ENCODE peak calls at places on chromosomes 7 and 10, in four cellular contexts. I is activated CD8-positive, alpha-beta T cell treated with anti-CD3 and anti-CD28 coated beads for 36 hours; N is SK-N-SH; M is PC-3. T is an unnamed sample.

GRCh38 chr7:27153526-27153925 is 1.1 kb upstream of the HOXA3 start:
- DNase-seq in M (no peak), N (peak; percentile 24), I (no peak), T (no peak)

GRCh38 chr7:33806284-33807157 is 98.8 kb upstream of the BMPER start:
- DNase-seq in M (no peak), I (no peak), N (no peak), T (no peak)

GRCh38 chr7:55250313-55250712 is 114.8 kb upstream of the LANCL2 start:
- DNase-seq in I (no peak), N (peak; percentile 66), M (peak; percentile 42), T (no peak)

GRCh38 chr10:7634142-7634894 is 32.4 kb downstream of the ITIH5 start:
- DNase-seq in I (no peak), N (no peak), M (no peak), T (no peak)

GRCh38 chr10:43263551-43264323 is 3.1 kb downstream of the RASGEF1A start:
- DNase-seq in I (no peak), N (peak; percentile 75), M (no peak), T (peak; percentile 45)

GRCh38 chr10:69160809-69161225 is 19.2 kb upstream of the SUPV3L1 start:
- DNase-seq in I (no peak), M (peak; percentile 82), N (no peak), T (no peak)

GRCh38 chr7:129831424-129832058 is 121.2 kb downstream of the UBE2H start:
- DNase-seq in N (no peak), I (no peak), M (peak; percentile 76), T (no peak)

GRCh38 chr10:64430690-64431323 is 909.6 kb downstream of the REEP3 start:
- DNase-seq in I (peak; percentile 2), M (peak; percentile 81), N (peak; percentile 6), T (no peak)

GRCh38 chr7:47988496-47989386 is 9.3 kb upstream of the HUS1 start:
- DNase-seq in I (peak; percentile 34), M (peak; percentile 14), N (peak; percentile 56), T (no peak)

GRCh38 chr10:22334414-22335203 is 10.7 kb upstream of the SPAG6 start:
- DNase-seq in I (no peak), M (no peak), N (no peak), T (no peak)

GRCh38 chr10:17214991-17215781 is 12.9 kb upstream of the VIM start:
- DNase-seq in M (peak; percentile 82), I (no peak), N (no peak), T (no peak)

GRCh38 chr7:46610746-46611145 is 689.7 kb upstream of the IGFBP3 start:
- DNase-seq in N (no peak), M (no peak), I (no peak), T (no peak)

GRCh38 chr7:102993532-102994029 is 80.8 kb downstream of the LRRC17 start:
- DNase-seq in M (no peak), I (no peak), N (no peak), T (no peak)

GRCh38 chr7:131935180-131935579 is 378.8 kb upstream of the PODXL start:
- DNase-seq in N (no peak), I (no peak), M (no peak), T (no peak)

GRCh38 chr7:134693256-134693655 is 46.6 kb downstream of the BPGM start:
- DNase-seq in N (no peak), M (peak; percentile 66), I (peak; percentile 68), T (no peak)

GRCh38 chr10:77296534-77297369 is 340.9 kb downstream of the KCNMA1 start:
- DNase-seq in N (no peak), M (no peak), I (no peak), T (no peak)

GRCh38 chr7:115066634-115067033 is 144.7 kb downstream of the MDFIC start:
- DNase-seq in M (no peak), N (no peak), I (no peak), T (no peak)

GRCh38 chr7:90412458-90413184 is 9.4 kb downstream of the CLDN12 start:
- DNase-seq in N (peak; percentile 30), M (peak; percentile 63), I (peak; percentile 53), T (no peak)

GRCh38 chr7:157412491-157413180 is 75.8 kb downstream of the DNAJB6 start:
- DNase-seq in N (peak; percentile 40), I (no peak), M (no peak), T (no peak)

GRCh38 chr7:2475678-2476015 is 551 bp downstream of the GRIFIN start:
- DNase-seq in M (no peak), N (no peak), I (no peak), T (no peak)

GRCh38 chr7:2472744-2473143 is 3.5 kb downstream of the GRIFIN start:
- DNase-seq in M (peak; percentile 6), N (peak; percentile 23), I (no peak), T (no peak)

GRCh38 chr7:2474224-2474623 is 2.0 kb downstream of the GRIFIN start:
- DNase-seq in I (no peak), M (no peak), N (no peak), T (no peak)

GRCh38 chr7:2474813-2475677 is 1.2 kb downstream of the GRIFIN start:
- DNase-seq in M (no peak), N (peak; percentile 65), I (no peak), T (no peak)

DNA sequence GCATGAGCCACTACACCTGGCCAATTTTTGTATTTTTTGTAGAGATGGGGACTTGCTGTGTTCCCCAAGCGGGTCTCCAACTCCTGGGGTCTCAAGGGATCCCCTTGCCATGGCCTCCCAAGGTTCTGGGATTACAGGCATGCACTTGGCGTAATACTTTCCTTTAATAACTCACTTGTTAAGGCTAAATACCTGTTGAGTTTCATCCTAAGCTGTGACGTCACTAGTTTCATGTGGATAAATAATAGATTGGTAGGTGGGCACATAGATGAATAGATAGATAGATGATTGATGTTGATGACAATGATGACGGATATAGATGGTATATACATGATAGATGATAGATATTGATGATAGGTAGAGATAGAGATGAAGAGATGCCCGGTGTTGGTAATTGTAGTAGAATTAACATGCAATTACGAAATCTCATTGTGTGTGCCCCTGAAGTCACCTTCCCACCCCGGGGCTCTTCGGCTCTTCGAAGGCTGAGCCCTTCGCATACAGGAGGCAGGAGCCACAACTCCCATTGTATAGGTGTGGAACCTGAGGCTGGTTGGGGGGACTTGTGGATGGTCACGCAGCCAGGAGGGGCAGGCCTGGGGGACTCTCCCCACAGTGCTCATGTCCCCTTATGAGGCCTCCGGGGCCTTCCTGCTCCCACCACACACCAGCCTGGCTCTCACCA is 2.6 kb downstream of the GRIFIN start:
- DNase-seq in I (no peak), N (no peak), M (no peak), T (no peak)
- TF ChIP-seq CTCF in I (no peak), N (no peak), M (no peak), T (no peak)

DNA sequence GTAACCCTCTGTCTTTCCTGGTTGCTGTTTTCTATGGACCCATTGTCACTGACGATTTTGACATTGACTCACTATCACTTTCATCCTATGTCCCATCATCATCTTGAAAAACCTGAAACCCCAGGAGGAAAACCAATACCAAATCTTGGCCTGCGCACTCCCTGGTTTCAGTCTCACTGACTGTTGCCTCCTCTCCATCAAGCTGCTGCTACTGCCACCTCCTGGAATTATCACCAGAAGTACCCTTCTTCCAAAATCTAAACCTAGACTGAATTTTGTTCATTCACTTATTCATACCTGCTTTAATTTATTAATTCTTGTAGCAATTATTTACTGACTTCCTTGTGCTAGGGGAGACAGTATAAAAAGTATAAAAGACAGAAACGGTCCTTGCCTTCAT is 44.5 kb upstream of the ACBD5 start:
- DNase-seq in N (no peak), M (peak; percentile 45), I (peak; percentile 59), T (no peak)
- TF ChIP-seq CTCF in N (no peak), M (peak; percentile 54), I (no peak), T (peak; percentile 31)

GRCh38 chr7:116438274-116438673 is 61.3 kb upstream of the CAV2 start:
- DNase-seq in N (no peak), M (peak; percentile 52), I (no peak), T (no peak)
- TF ChIP-seq CTCF in N (peak; percentile 60), M (peak; percentile 56), I (no peak), T (no peak)

GRCh38 chr10:122154034-122154732 is 116.9 kb upstream of the BTBD16 start:
- DNase-seq in M (no peak), I (no peak), N (no peak), T (no peak)

GRCh38 chr10:122157451-122157850 is 113.6 kb upstream of the BTBD16 start:
- DNase-seq in I (no peak), N (no peak), M (no peak), T (no peak)

GRCh38 chr10:122152544-122152943 is 118.6 kb upstream of the BTBD16 start:
- DNase-seq in N (no peak), M (no peak), I (no peak), T (no peak)

GRCh38 chr10:122158362-122158761 is 112.7 kb upstream of the BTBD16 start:
- DNase-seq in N (no peak), M (no peak), I (no peak), T (no peak)

DNA sequence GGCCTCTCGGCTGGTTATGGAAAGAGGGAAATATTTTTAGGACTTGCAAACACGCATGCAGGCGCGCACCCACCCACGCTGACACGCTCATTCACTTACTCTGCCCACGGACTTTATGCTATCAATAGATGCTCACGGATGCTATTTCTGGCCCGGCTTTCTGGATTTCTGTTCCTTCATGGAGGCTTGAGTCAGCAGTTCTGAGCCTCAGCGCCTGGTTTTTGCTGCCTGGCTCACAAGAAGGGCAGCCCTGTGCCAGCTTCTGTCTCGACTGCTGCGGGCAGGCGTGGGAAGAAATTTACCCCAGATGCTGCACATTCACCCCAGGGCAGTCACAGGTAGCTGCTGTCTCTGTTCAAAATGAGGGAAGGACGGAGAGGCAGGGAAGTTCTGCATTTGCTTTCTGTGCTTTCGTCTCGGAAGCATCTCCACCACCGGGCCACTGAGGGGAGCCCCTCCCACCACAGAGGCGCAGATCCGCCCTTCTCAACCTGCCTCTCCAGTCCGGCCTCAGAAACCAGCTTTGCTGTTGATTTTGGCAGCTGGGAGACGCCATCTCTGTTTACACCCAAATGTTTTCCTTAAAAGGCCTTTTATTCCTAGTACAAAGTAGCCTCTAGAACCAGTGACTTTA is 116.2 kb upstream of the BTBD16 start:
- DNase-seq in M (no peak), I (no peak), N (no peak), T (no peak)
- TF ChIP-seq CTCF in M (no peak), I (no peak), N (no peak), T (no peak)

DNA sequence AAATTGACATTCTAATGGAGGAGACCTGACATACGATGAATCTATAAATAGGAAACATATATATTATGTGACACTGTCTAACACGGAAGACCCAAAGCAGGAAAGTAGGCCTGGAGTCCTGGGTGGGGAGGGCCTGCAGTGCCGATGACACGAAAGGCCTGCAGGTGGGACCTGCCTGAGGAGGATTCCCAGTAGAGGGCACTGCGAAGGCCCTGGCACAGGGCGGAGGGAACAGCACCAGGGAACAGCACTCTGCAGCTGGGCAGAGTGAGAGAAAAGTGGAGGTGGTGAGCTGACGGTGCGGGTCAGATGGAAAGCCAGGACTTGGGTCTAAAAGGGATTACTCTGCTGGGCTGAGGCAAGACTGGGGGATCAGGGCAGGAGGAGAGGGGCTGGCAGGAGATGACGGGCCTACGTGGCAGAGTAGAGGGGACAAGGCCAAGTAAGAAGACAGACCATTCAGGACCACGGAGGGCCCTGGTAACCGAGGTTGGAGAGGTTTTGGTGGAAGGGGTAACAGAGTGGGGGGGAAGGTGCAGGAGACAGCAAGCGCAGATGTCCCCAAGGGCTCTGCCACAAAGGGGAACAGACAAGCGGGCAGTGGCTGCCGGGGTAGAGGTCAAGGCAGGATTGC is 8.1 kb downstream of the ZNF746 start:
- DNase-seq in N (peak; percentile 59), I (no peak), M (peak; percentile 31), T (no peak)
- TF ChIP-seq CTCF in N (peak; percentile 31), I (no peak), M (peak; percentile 59), T (peak; percentile 28)

GRCh38 chr10:98852686-98853085 is 383.0 kb downstream of the HPSE2 start:
- DNase-seq in N (no peak), I (no peak), M (no peak), T (no peak)
- TF ChIP-seq CTCF in N (no peak), I (no peak), M (peak; percentile 49), T (no peak)

T was measured in GM13977.